ENCODE peak calls at places on chromosome 16, in four cellular contexts. P, R, F and B are unnamed samples.

GRCh38 chr16:70454221-70455034 is at the start of gene FCSK:
- DNase-seq in P (peak), R (peak), F (peak), B (no peak)

GRCh38 chr16:68083239-68083781 is 1.9 kb upstream of the NFATC3 start:
- DNase-seq in P (no peak), R (no peak), F (no peak), B (no peak)

GRCh38 chr16:8623634-8624033 is 2.1 kb downstream of the METTL22 start:
- DNase-seq in P (no peak), R (no peak), F (no peak), B (no peak)

GRCh38 chr16:10078541-10078949 is 103.7 kb downstream of the GRIN2A start:
- DNase-seq in P (no peak), R (peak), F (no peak), B (no peak)

GRCh38 chr16:86922311-86922710 is 344.0 kb downstream of the FOXL1 start:
- DNase-seq in P (no peak), R (no peak), F (no peak), B (no peak)

GRCh38 chr16:5649762-5650445 is 552.3 kb upstream of the EEF2KMT start:
- DNase-seq in P (no peak), R (no peak), F (no peak), B (no peak)

GRCh38 chr16:56643080-56643778 is 4.8 kb downstream of the MT1A start:
- DNase-seq in P (peak), R (peak), F (peak), B (no peak)

GRCh38 chr16:47143677-47144558 is at the start of gene NETO2:
- DNase-seq in P (peak), R (peak), F (peak), B (no peak)

GRCh38 chr16:56558024-56558747 is 6.7 kb upstream of the MT4 start:
- DNase-seq in P (no peak), R (no peak), F (no peak), B (peak)

GRCh38 chr16:79540825-79541595 is 59.5 kb downstream of the MAF start:
- DNase-seq in P (no peak), R (no peak), F (no peak), B (no peak)

GRCh38 chr16:5036228-5037156 is 2.8 kb upstream of the NAGPA start:
- DNase-seq in P (no peak), R (no peak), F (peak), B (no peak)

GRCh38 chr16:84209989-84210388 is 19.0 kb downstream of the ADAD2 start:
- DNase-seq in P (no peak), R (peak), F (no peak), B (no peak)

GRCh38 chr16:73771196-73771595 is 525.4 kb upstream of the PSMD7 start:
- DNase-seq in P (no peak), R (no peak), F (no peak), B (no peak)

GRCh38 chr16:20798364-20798763 is 7.9 kb downstream of the ERI2 start:
- DNase-seq in P (no peak), R (no peak), F (no peak), B (no peak)

GRCh38 chr16:85507342-85507741 is 105.8 kb upstream of the GSE1 start:
- DNase-seq in P (no peak), R (no peak), F (no peak), B (no peak)

GRCh38 chr16:48558269-48558915 is 51.6 kb downstream of the N4BP1 start:
- DNase-seq in P (no peak), R (peak), F (no peak), B (peak)

GRCh38 chr16:49557070-49557446 is 183.5 kb downstream of the C16orf78 start:
- DNase-seq in P (no peak), R (no peak), F (peak), B (no peak)

GRCh38 chr16:3645504-3646347 is 8.8 kb upstream of the DNASE1 start:
- DNase-seq in P (no peak), R (no peak), F (peak), B (no peak)

GRCh38 chr16:4924593-4925378 is 12.2 kb downstream of the PPL start:
- DNase-seq in P (no peak), R (no peak), F (no peak), B (no peak)

GRCh38 chr16:5870886-5871715 is 773.5 kb upstream of the EEF2KMT start:
- DNase-seq in P (no peak), R (no peak), F (no peak), B (no peak)

GRCh38 chr16:11835891-11836652 is 15.3 kb downstream of the RSL1D1 start:
- DNase-seq in P (no peak), R (no peak), F (no peak), B (no peak)

GRCh38 chr16:31487720-31488629 is 5.1 kb downstream of the SLC5A2 start:
- DNase-seq in P (peak), R (peak), F (peak), B (no peak)

GRCh38 chr16:87824991-87825841 is 44.1 kb downstream of the SLC7A5 start:
- DNase-seq in P (no peak), R (no peak), F (no peak), B (no peak)

GRCh38 chr16:67963325-67964321 is 4.8 kb downstream of the SLC12A4 start:
- DNase-seq in P (no peak), R (no peak), F (peak), B (no peak)

GRCh38 chr16:66199189-66199588 is 167.3 kb upstream of the CDH5 start:
- DNase-seq in P (no peak), R (peak), F (no peak), B (peak)

GRCh38 chr16:3835089-3835602 is 45.4 kb downstream of the CREBBP start:
- DNase-seq in P (no peak), R (no peak), F (no peak), B (no peak)

GRCh38 chr16:21071741-21072140 is 78.9 kb downstream of the DNAH3 start:
- DNase-seq in P (no peak), R (no peak), F (no peak), B (no peak)

GRCh38 chr16:59154295-59154694 is 420.2 kb upstream of the GOT2 start:
- DNase-seq in P (no peak), R (no peak), F (no peak), B (no peak)

GRCh38 chr16:70410736-70411135 is 28.2 kb downstream of the ST3GAL2 start:
- DNase-seq in P (no peak), R (no peak), F (no peak), B (no peak)

GRCh38 chr16:64152010-64152767 is 969.7 kb downstream of the CDH11 start:
- DNase-seq in P (no peak), R (no peak), F (no peak), B (peak)

GRCh38 chr16:68786685-68787418 is 49.8 kb downstream of the CDH1 start:
- DNase-seq in P (no peak), R (no peak), F (no peak), B (peak)

GRCh38 chr16:56708821-56709685 is 20.9 kb upstream of the NUP93 start:
- DNase-seq in P (no peak), R (no peak), F (no peak), B (no peak)

DNA sequence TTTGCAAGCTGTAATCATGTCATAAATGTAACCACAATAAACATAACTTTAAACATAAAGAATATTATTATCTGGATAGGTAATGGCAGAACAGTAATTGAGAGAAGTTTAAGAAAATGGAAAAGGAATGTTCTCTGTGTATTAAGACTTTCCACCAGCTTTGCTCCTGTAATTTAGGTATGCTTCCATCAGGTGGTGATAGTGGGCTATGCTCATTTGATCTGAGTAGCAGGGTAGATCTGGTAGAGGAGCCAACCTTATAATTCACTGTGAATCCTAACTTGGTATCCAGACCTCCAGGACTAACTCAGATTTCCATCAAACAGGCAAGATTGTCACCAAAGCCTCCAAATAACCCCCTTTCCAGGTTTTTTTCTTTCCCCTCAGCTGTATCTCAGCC is 137.9 kb upstream of the ZKSCAN2 start:
- DNase-seq in P (no peak), R (peak), F (no peak), B (no peak)
- TF ChIP-seq CTCF in P (no peak), R (peak), F (no peak), B (no peak)

DNA sequence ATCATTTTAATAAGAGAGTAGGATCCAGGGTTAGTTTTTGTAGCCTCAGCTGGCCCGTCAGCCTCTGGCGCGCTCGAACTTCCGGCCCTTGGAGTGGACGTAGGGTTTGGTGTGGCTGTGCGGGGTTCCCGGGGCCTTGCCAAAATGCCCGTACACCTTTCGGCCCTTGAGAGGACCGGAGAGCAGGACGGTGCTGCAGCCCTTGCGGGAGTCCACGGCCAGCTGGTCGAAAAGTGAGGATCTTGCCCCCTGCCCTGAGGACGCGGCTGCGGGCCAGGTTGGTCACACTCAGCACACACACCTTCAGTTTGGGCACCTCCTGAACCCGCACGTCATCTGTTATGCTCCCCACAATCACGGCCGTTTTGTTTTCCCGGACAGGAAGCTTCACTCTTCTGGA is 42.2 kb upstream of the CNTNAP4 start:
- DNase-seq in P (no peak), R (no peak), F (no peak), B (no peak)
- H3K4me3 ChIP-seq in P (no peak), R (no peak), F (no peak), B (no peak)

GRCh38 chr16:80591071-80591935 is 50.5 kb downstream of the DYNLRB2 start:
- DNase-seq in P (no peak), R (peak), F (no peak), B (no peak)
- TF ChIP-seq CTCF in P (no peak), R (no peak), F (no peak), B (no peak)

GRCh38 chr16:1141716-1142115 is 11.2 kb upstream of the CACNA1H start:
- DNase-seq in P (no peak), R (no peak), F (no peak), B (no peak)

GRCh38 chr16:1141201-1141600 is 11.7 kb upstream of the CACNA1H start:
- DNase-seq in P (no peak), R (no peak), F (no peak), B (no peak)

GRCh38 chr16:1144476-1145382 is 8.2 kb upstream of the CACNA1H start:
- DNase-seq in P (no peak), R (no peak), F (no peak), B (no peak)

GRCh38 chr16:1143761-1144450 is 9.0 kb upstream of the CACNA1H start:
- DNase-seq in P (no peak), R (no peak), F (no peak), B (no peak)

GRCh38 chr16:1142911-1143310 is 10.0 kb upstream of the CACNA1H start:
- DNase-seq in P (no peak), R (no peak), F (no peak), B (no peak)
- H3K4me3 ChIP-seq in P (no peak), R (no peak), F (no peak), B (no peak)

GRCh38 chr16:81195907-81196534 is 42.5 kb upstream of the BCO1 start:
- DNase-seq in P (no peak), R (no peak), F (no peak), B (no peak)

GRCh38 chr16:81201267-81201666 is 37.2 kb upstream of the BCO1 start:
- DNase-seq in P (no peak), R (no peak), F (no peak), B (no peak)

GRCh38 chr16:81198635-81199034 is 39.9 kb upstream of the BCO1 start:
- DNase-seq in P (no peak), R (no peak), F (no peak), B (no peak)
- TF ChIP-seq CTCF in P (no peak), R (no peak), F (no peak), B (peak)

GRCh38 chr16:23400387-23400930 is 52.5 kb downstream of the COG7 start:
- DNase-seq in P (no peak), R (no peak), F (peak), B (no peak)
- H3K4me3 ChIP-seq in P (no peak), R (no peak), F (no peak), B (no peak)

GRCh38 chr16:895371-895770 is 75.4 kb downstream of the LMF1 start:
- DNase-seq in P (no peak), R (no peak), F (no peak), B (no peak)

GRCh38 chr16:896261-897199 is 74.3 kb downstream of the LMF1 start:
- DNase-seq in P (no peak), R (no peak), F (no peak), B (no peak)

GRCh38 chr16:894136-894535 is 76.6 kb downstream of the LMF1 start:
- DNase-seq in P (no peak), R (no peak), F (no peak), B (no peak)

GRCh38 chr16:893360-893759 is 77.4 kb downstream of the LMF1 start:
- DNase-seq in P (no peak), R (peak), F (no peak), B (no peak)

DNA sequence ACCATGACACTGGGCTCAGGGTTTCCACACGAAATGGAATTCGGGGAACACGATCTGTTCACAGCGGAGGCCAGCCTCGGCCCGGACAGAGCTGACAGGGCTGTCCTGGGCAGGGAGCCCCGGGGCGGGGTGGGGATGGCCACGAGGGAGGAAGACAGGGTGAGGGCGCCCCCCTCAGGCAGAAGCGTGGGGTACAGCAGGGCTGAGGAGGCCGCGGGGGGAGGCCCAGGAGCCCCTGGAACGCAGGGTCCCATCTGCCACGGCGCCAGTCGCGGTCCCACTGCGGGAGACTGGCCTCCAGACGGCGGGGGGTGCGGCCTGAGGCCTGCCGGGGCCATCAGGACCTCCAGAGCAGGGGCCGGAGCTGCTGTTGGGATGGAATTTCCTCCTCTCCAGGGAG is 75.9 kb downstream of the LMF1 start:
- DNase-seq in P (no peak), R (no peak), F (no peak), B (no peak)
- TF ChIP-seq CTCF in P (no peak), R (no peak), F (no peak), B (no peak)